ENCODE peak calls at places on chromosomes 1 and 21, in four cellular contexts. G is lower lobe of right lung, L is GM12864, N is mucosa of descending colon. R is an unnamed sample.

GRCh38 chr1:27296773-27297214 is 25.2 kb upstream of the TMEM222 start:
- DNase-seq in G (peak), N (peak), L (no peak), R (peak)

GRCh38 chr1:64183985-64184440 is 19.4 kb upstream of the UBE2U start:
- DNase-seq in L (no peak), N (no peak), G (no peak), R (no peak)

GRCh38 chr1:25744636-25745425 is 55.2 kb upstream of the SELENON start:
- DNase-seq in L (no peak), G (peak), N (no peak), R (no peak)

GRCh38 chr1:167491586-167492408 is 26.5 kb downstream of the CD247 start:
- DNase-seq in L (no peak), G (no peak), N (no peak), R (no peak)

GRCh38 chr1:30877205-30877912 is 31.2 kb downstream of the SDC3 start:
- DNase-seq in L (no peak), G (peak), N (peak), R (no peak)

GRCh38 chr1:155250246-155250632 is 5.0 kb downstream of the ENTREP3 start:
- DNase-seq in N (no peak), L (no peak), G (no peak), R (peak)

GRCh38 chr1:20323613-20323920 is 32.9 kb downstream of the VWA5B1 start:
- DNase-seq in L (no peak), N (no peak), G (no peak), R (no peak)

GRCh38 chr21:17730782-17731181 is 88.4 kb downstream of the C21orf91 start:
- DNase-seq in N (no peak), L (no peak), G (no peak), R (no peak)

GRCh38 chr1:147541672-147542548 is 609 bp downstream of the BCL9 start:
- DNase-seq in N (peak), L (no peak), G (peak), R (no peak)

GRCh38 chr1:158045639-158046038 is 52.2 kb downstream of the KIRREL1 start:
- DNase-seq in N (no peak), G (no peak), L (no peak), R (no peak)

GRCh38 chr1:205318231-205318991 is 3.1 kb downstream of the NUAK2 start:
- DNase-seq in N (peak), L (no peak), G (no peak), R (no peak)

GRCh38 chr1:201696217-201696761 is 132.7 kb upstream of the IPO9 start:
- DNase-seq in G (no peak), N (peak), L (no peak), R (no peak)

DNA sequence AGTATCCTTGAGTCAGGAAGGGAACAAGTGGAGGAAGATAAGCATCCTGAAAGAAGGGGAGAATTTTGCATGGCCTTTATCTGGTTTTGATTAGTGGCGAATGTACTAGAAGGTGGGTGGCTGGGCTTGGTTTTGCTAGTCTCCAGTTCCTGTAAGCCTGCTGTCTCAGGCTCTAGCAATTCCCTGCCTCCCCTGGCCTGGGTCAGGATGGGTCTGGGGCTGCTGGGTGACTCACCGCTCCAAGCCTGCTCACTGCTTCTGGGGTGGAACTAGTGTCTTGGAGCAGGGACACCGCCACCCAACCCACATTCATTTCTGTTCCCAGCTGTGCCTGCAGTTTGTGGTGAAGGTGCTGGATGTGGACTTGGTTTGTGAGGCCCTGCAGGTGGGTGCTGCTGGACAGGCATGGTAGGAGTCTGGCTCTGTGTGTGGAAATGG is 3.4 kb downstream of the BTBD19 start:
- DNase-seq in G (peak), N (peak), L (no peak), R (no peak)
- H3K4me3 ChIP-seq in G (no peak), N (no peak), L (no peak), R (no peak)

GRCh38 chr1:240515505-240515904 is 96.5 kb downstream of the GREM2 start:
- DNase-seq in G (no peak), N (no peak), L (no peak), R (no peak)
- H3K4me3 ChIP-seq in G (no peak), N (no peak), L (no peak), R (no peak)

GRCh38 chr1:164308101-164308500 is 250.9 kb upstream of the PBX1 start:
- DNase-seq in G (no peak), L (no peak), N (no peak), R (no peak)

GRCh38 chr1:164311376-164311775 is 247.6 kb upstream of the PBX1 start:
- DNase-seq in L (no peak), G (no peak), N (no peak), R (no peak)

GRCh38 chr1:164310166-164310565 is 248.8 kb upstream of the PBX1 start:
- DNase-seq in N (no peak), G (no peak), L (no peak), R (no peak)
- H3K4me3 ChIP-seq in N (no peak), G (no peak), L (no peak), R (no peak)

DNA sequence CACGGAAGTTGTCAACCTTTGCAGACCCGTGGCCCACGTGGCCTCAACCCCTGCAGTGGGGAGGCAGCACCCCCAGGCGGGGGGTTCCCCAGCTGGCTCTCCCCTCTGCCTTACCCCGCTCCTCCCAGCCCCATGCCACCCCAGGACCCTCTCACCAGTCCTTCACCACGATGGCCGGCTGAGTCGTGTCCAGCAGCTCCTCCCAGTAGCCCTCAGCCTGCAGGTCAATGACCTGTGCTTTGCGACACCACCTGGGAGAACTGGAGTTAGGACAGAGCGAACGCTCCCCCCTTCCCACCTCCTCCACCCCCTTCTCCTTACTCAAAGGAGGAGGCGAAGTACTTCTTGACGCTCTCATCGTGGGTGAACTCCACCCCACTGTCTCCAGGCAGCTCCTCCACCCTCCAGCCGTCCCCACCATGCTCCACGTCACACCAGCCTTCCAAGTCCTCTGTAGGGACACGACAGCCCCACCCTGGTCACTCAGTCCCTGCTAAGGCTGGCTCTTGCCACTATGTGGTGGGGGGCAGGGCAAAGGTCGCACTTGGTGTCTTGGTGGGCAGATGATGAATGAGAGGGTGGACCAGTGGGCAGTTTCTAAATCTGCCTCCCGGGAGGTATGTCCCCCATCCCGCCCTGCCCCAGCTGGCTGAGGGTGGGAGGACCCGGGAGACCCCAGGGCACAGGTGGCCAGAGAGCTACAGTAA is 4.5 kb downstream of the FBXO2 start:
- DNase-seq in L (no peak), N (no peak), G (peak), R (no peak)
- H3K4me3 ChIP-seq in L (no peak), N (no peak), G (peak), R (no peak)

DNA sequence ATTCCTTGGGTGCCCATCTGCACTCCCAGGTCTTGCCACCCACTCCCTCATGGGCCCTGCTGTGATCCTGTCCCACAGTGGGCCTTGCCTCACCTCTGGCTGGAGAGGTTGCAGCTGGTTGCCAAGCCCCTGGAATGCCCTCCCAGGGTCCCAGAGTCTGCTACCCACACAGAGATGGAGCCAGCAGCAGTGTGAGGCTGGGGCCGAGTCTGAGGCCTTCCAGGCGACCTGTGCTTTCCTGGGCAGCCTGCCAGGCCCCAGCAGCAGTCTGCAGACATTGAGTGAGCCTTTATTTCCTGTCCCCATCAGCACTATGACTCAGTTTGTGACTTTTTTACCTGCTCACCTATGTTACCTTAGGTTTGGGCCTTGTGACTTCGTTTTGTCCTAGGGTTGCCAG is 25.0 kb upstream of the TSPAN2 start:
- DNase-seq in G (no peak), N (peak), L (no peak), R (no peak)
- H3K4me3 ChIP-seq in G (no peak), N (no peak), L (no peak), R (no peak)